ENCODE peak calls at places on chromosomes 5 and 9, in seven cellular contexts. W is neural crest cell, T is foreskin fibroblast, H is kidney epithelial cell, J is mucosa of descending colon, A is adrenal gland, U is HL-60. Z is an unnamed sample.

GRCh38 chr9:8924529-8924928 is 1125.0 kb upstream of the DMAC1 start:
- DNase-seq in T (peak), H (peak), A (no peak), U (no peak), W (no peak), J (no peak), Z (no peak)

GRCh38 chr5:143641549-143641955 is 170.4 kb upstream of the HMHB1 start:
- DNase-seq in W (no peak), U (no peak), A (no peak), J (no peak), T (peak), H (no peak), Z (no peak)

GRCh38 chr9:23779220-23779619 is 46.8 kb downstream of the ELAVL2 start:
- DNase-seq in H (no peak), U (no peak), A (no peak), T (no peak), W (no peak), J (no peak), Z (no peak)

GRCh38 chr5:58240286-58240685 is 219.6 kb downstream of the PLK2 start:
- DNase-seq in J (no peak), H (peak), W (no peak), A (no peak), U (no peak), T (peak), Z (no peak)

GRCh38 chr9:136545065-136545965 is 533 bp downstream of the NOTCH1 start:
- DNase-seq in W (no peak), H (no peak), J (peak), A (no peak), T (peak), U (no peak), Z (no peak)

GRCh38 chr5:72079288-72079687 is 28.0 kb upstream of the MAP1B start:
- DNase-seq in U (no peak), J (no peak), W (peak), H (no peak), T (no peak), A (peak), Z (no peak)

GRCh38 chr5:32707394-32707997 is 3.6 kb upstream of the NPR3 start:
- DNase-seq in J (no peak), A (no peak), H (no peak), T (peak), W (peak), U (no peak), Z (no peak)

GRCh38 chr9:137150485-137151060 is 11.6 kb downstream of the GRIN1 start:
- DNase-seq in H (no peak), A (peak), U (no peak), W (no peak), T (no peak), J (peak), Z (no peak)

GRCh38 chr9:75467141-75467540 is 378.8 kb downstream of the OSTF1 start:
- DNase-seq in A (no peak), H (no peak), U (no peak), T (peak), W (no peak), J (no peak), Z (no peak)

GRCh38 chr5:100867039-100867562 is 36.0 kb downstream of the ST8SIA4 start:
- DNase-seq in U (no peak), W (no peak), T (no peak), H (no peak), J (no peak), A (no peak), Z (no peak)

GRCh38 chr5:154278908-154279307 is 88.4 kb downstream of the GALNT10 start:
- DNase-seq in T (no peak), H (no peak), U (no peak), A (no peak), W (no peak), J (no peak), Z (no peak)

GRCh38 chr5:181215997-181216982 is 6.8 kb upstream of the TRIM41 start:
- DNase-seq in U (no peak), J (no peak), H (no peak), A (no peak), W (no peak), T (no peak), Z (no peak)

GRCh38 chr9:18438300-18438925 is 35.5 kb upstream of the ADAMTSL1 start:
- DNase-seq in W (peak), T (peak), J (no peak), U (no peak), A (peak), H (no peak), Z (no peak)

GRCh38 chr9:72602629-72603028 is 81.2 kb downstream of the TMC1 start:
- DNase-seq in J (no peak), T (peak), U (no peak), H (no peak), A (no peak), W (no peak), Z (no peak)

GRCh38 chr5:169814522-169814921 is 165.8 kb downstream of the INSYN2B start:
- DNase-seq in U (no peak), J (no peak), H (no peak), A (no peak), T (peak), W (no peak), Z (no peak)

GRCh38 chr9:3285365-3286161 is 240.2 kb downstream of the RFX3 start:
- DNase-seq in U (no peak), H (no peak), W (no peak), T (no peak), J (no peak), A (no peak), Z (peak)

GRCh38 chr5:139869042-139869790 is 73.6 kb downstream of the PSD2 start:
- DNase-seq in H (no peak), J (no peak), T (no peak), W (no peak), A (no peak), U (no peak), Z (no peak)

GRCh38 chr5:61055434-61056006 is 106.7 kb downstream of the SMIM15 start:
- DNase-seq in A (no peak), J (no peak), T (peak), U (no peak), H (peak), W (no peak), Z (no peak)

GRCh38 chr5:108079754-108080153 is 302.1 kb downstream of the FBXL17 start:
- DNase-seq in H (no peak), W (no peak), J (no peak), T (peak), A (no peak), U (no peak), Z (peak)
- TF ChIP-seq CTCF in H (no peak), W (no peak), J (no peak), T (no peak), A (no peak), U (no peak), Z (peak)

GRCh38 chr9:135478858-135479468 is 619 bp upstream of the PPP1R26 start:
- DNase-seq in J (peak), A (peak), T (peak), H (no peak), W (peak), U (no peak), Z (no peak)
- TF ChIP-seq CTCF in J (no peak), A (no peak), T (no peak), H (peak), W (peak), U (no peak), Z (peak)

GRCh38 chr9:36866840-36867239 is 167.2 kb downstream of the PAX5 start:
- DNase-seq in W (no peak), H (no peak), J (no peak), T (no peak), U (no peak), A (no peak), Z (no peak)
- TF ChIP-seq CTCF in W (no peak), H (peak), J (no peak), T (no peak), U (no peak), A (no peak), Z (no peak)

GRCh38 chr5:146796144-146796543 is 82.4 kb downstream of the PPP2R2B start:
- DNase-seq in W (no peak), U (no peak), A (no peak), J (no peak), T (no peak), H (no peak), Z (no peak)

GRCh38 chr5:146799235-146800015 is 79.1 kb downstream of the PPP2R2B start:
- DNase-seq in J (no peak), W (no peak), T (no peak), A (no peak), H (no peak), U (no peak), Z (no peak)

GRCh38 chr5:146794326-146795029 is 84.1 kb downstream of the PPP2R2B start:
- DNase-seq in T (no peak), U (no peak), A (no peak), J (no peak), H (no peak), W (no peak), Z (no peak)

GRCh38 chr5:146796911-146797310 is 81.6 kb downstream of the PPP2R2B start:
- DNase-seq in T (no peak), J (no peak), H (no peak), W (no peak), A (no peak), U (no peak), Z (no peak)

DNA sequence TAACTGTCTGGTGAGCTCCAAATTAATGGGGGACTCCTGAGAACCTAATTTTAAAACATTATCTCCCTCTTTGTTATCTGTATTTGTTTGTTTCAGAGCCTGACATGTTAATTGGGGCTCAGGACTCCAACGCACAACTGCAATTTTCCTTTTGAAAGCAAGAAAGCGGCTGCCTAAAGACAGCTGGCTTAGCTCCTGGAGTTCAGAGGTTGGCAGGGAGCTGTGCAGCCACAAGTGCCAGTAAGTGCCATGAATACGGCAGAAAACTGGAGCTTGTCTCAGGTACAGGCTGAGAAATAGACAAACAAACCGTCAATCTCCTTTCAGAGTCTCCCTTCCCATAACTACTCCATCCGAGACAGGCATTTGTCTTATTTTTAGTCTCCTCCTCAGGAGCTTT is 80.9 kb downstream of the PPP2R2B start:
- DNase-seq in H (no peak), A (no peak), U (no peak), W (no peak), T (no peak), J (no peak), Z (no peak)
- TF ChIP-seq CTCF in H (no peak), A (no peak), U (no peak), W (no peak), T (no peak), J (no peak), Z (no peak)

DNA sequence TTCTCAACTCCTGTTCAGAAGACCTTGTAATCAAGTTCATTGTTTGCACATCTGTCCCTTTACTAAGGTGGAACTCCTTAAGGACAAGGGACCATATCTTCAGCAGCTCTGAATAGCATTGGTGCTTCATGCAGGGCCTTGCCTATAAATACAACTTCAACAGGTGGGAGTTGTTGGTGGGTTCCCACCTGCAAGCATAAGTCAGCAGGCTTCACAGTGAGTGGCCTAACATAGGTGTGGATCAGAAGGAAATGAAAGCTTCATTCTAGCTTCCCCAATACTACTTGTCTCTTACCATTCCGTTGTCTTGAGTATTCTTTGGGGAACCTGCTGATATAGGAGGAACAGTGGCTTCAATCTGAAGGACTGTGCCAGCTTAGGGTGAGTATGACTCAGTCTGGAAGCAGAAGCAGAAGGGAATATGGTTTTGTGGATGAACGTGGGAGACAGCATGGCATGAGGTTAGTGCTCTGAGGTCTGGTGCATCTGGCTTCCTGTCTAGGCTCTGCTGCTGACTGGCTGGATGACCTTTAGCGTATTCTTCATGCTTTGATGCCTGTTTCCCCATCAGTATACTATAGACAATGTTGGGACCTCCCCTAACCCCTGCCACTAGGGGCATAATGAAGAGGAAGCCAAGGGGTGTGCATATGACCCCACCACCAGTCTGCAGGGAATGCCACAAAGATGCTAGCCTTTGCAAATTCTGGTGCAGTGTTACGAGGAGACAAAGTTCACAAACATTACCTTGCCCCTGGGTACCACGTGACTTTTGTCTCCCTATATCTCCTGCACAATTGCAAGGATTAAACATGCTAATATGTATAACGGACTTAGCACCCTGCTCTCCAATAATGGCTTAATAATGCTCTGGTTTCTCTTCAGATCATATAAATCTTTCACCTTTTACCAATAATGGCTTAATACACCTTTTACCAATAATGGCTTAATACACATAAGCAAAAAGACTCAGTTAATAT is 192.3 kb downstream of the PALM2AKAP2 start:
- DNase-seq in A (peak), U (peak), T (no peak), W (no peak), J (no peak), H (no peak), Z (no peak)
- TF ChIP-seq CTCF in A (no peak), U (no peak), T (no peak), W (no peak), J (no peak), H (peak), Z (no peak)

DNA sequence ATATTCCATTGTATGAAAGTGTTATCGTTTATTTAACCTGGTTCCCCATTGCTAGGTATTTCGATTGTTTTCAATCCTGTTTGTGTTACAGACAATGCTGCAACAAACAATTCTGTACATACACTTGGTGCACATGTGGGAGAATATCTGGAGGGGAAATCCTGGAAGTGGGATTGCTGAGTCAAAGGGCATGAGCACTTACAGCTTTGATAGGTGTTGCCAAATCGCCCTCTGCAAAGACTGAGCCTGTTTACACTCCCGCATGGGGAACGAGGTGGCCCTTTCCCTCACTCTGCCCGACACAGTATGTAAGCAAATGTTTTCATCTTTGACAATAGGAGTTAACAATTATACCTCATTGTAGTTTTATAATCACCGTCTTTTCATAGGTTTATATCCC is 66.2 kb downstream of the PDE6A start:
- DNase-seq in H (no peak), U (no peak), W (no peak), A (no peak), J (peak), T (peak), Z (no peak)
- TF ChIP-seq CTCF in H (no peak), U (no peak), W (no peak), A (no peak), J (no peak), T (no peak), Z (no peak)

GRCh38 chr9:132415181-132415580 is 5.2 kb downstream of the CFAP77 start:
- DNase-seq in U (no peak), J (no peak), A (no peak), H (no peak), T (no peak), W (no peak), Z (no peak)

GRCh38 chr9:132411091-132411508 is 1.1 kb downstream of the CFAP77 start:
- DNase-seq in H (no peak), T (peak), A (no peak), W (peak), U (no peak), J (peak), Z (no peak)

GRCh38 chr9:132410642-132411041 is 631 bp downstream of the CFAP77 start:
- DNase-seq in U (no peak), H (no peak), T (no peak), J (peak), A (no peak), W (no peak), Z (no peak)

GRCh38 chr9:132409828-132410528 is at the start of gene CFAP77:
- DNase-seq in H (no peak), W (peak), U (peak), J (peak), A (no peak), T (peak), Z (no peak)

GRCh38 chr9:132412089-132412488 is 2.1 kb downstream of the CFAP77 start:
- DNase-seq in T (peak), U (no peak), J (no peak), W (peak), A (no peak), H (no peak), Z (no peak)
- TF ChIP-seq CTCF in T (peak), U (no peak), J (no peak), W (peak), A (peak), H (peak), Z (peak)

GRCh38 chr9:135183538-135184153 is 96.2 kb downstream of the OLFM1 start:
- DNase-seq in T (peak), H (no peak), J (no peak), U (no peak), A (no peak), W (no peak), Z (no peak)
- TF ChIP-seq CTCF in T (no peak), H (no peak), J (no peak), U (no peak), A (no peak), W (no peak), Z (no peak)

GRCh38 chr5:172334196-172334595 is 50.6 kb upstream of the UBTD2 start:
- DNase-seq in A (no peak), W (no peak), T (no peak), H (no peak), J (no peak), U (no peak), Z (no peak)
- TF ChIP-seq CTCF in A (no peak), W (no peak), T (no peak), H (no peak), J (no peak), U (no peak), Z (peak)

Z was measured in AG09309.